ENCODE peak calls at places on chromosomes 7 and 10, in six cellular contexts. One of them, this sample, is unnamed. For H3K4me1, the result is how much of the 10 kb centered on the place peaks cover.

GRCh38 chr7:2195403-2196246 is 37.1 kb downstream of the MAD1L1 start:
- DNase-seq in H1: no peak
- DNase-seq in PC-3: no peak
- DNase-seq in astrocyte: no peak
- DNase-seq in hepatocyte: no peak
- DNase-seq in GM23338: no peak
- DNase-seq in this sample: no peak

GRCh38 chr7:127888411-127888810 is 142.8 kb downstream of the LRRC4 start:
- DNase-seq in GM23338: no peak
- DNase-seq in hepatocyte: no peak
- DNase-seq in H1: no peak
- DNase-seq in astrocyte: no peak
- DNase-seq in PC-3: no peak
- DNase-seq in this sample: peak

GRCh38 chr10:13310518-13311176 is 10.8 kb upstream of the PHYH start:
- DNase-seq in PC-3: no peak
- DNase-seq in astrocyte: no peak
- DNase-seq in hepatocyte: peak
- DNase-seq in H1: no peak
- DNase-seq in GM23338: no peak
- DNase-seq in this sample: no peak

GRCh38 chr7:112131016-112131415 is 75.2 kb downstream of the DOCK4 start:
- DNase-seq in GM23338: no peak
- DNase-seq in H1: no peak
- DNase-seq in astrocyte: no peak
- DNase-seq in hepatocyte: no peak
- DNase-seq in PC-3: no peak
- DNase-seq in this sample: peak

GRCh38 chr7:932651-932975 is 21.9 kb downstream of the ADAP1 start:
- DNase-seq in H1: no peak
- DNase-seq in PC-3: no peak
- DNase-seq in GM23338: no peak
- DNase-seq in hepatocyte: no peak
- DNase-seq in astrocyte: no peak
- DNase-seq in this sample: no peak

GRCh38 chr10:88113232-88113631 is 249.8 kb downstream of the PTEN start:
- DNase-seq in PC-3: no peak
- DNase-seq in H1: no peak
- DNase-seq in hepatocyte: no peak
- DNase-seq in GM23338: no peak
- DNase-seq in astrocyte: no peak
- DNase-seq in this sample: no peak

GRCh38 chr7:137992738-137993394 is 9.0 kb downstream of the CREB3L2 start:
- DNase-seq in H1: no peak
- DNase-seq in PC-3: no peak
- DNase-seq in GM23338: no peak
- DNase-seq in hepatocyte: peak
- DNase-seq in astrocyte: peak
- DNase-seq in this sample: peak

GRCh38 chr10:116511365-116511764 is 34.4 kb upstream of the PNLIP start:
- DNase-seq in PC-3: no peak
- DNase-seq in GM23338: peak
- DNase-seq in hepatocyte: no peak
- DNase-seq in astrocyte: no peak
- DNase-seq in H1: no peak
- DNase-seq in this sample: no peak

GRCh38 chr7:32221056-32221455 is 150.8 kb upstream of the PDE1C start:
- DNase-seq in hepatocyte: no peak
- DNase-seq in H1: no peak
- DNase-seq in PC-3: no peak
- DNase-seq in GM23338: no peak
- DNase-seq in astrocyte: no peak
- DNase-seq in this sample: no peak

GRCh38 chr10:49299816-49300139 is 808 bp downstream of the C10orf71 start:
- DNase-seq in astrocyte: no peak
- DNase-seq in hepatocyte: no peak
- DNase-seq in H1: no peak
- DNase-seq in PC-3: no peak
- DNase-seq in GM23338: no peak
- DNase-seq in this sample: no peak

GRCh38 chr10:12412671-12413368 is 63.5 kb downstream of the CAMK1D start:
- DNase-seq in H1: no peak
- DNase-seq in PC-3: no peak
- DNase-seq in astrocyte: no peak
- DNase-seq in hepatocyte: no peak
- DNase-seq in GM23338: no peak
- DNase-seq in this sample: no peak

DNA sequence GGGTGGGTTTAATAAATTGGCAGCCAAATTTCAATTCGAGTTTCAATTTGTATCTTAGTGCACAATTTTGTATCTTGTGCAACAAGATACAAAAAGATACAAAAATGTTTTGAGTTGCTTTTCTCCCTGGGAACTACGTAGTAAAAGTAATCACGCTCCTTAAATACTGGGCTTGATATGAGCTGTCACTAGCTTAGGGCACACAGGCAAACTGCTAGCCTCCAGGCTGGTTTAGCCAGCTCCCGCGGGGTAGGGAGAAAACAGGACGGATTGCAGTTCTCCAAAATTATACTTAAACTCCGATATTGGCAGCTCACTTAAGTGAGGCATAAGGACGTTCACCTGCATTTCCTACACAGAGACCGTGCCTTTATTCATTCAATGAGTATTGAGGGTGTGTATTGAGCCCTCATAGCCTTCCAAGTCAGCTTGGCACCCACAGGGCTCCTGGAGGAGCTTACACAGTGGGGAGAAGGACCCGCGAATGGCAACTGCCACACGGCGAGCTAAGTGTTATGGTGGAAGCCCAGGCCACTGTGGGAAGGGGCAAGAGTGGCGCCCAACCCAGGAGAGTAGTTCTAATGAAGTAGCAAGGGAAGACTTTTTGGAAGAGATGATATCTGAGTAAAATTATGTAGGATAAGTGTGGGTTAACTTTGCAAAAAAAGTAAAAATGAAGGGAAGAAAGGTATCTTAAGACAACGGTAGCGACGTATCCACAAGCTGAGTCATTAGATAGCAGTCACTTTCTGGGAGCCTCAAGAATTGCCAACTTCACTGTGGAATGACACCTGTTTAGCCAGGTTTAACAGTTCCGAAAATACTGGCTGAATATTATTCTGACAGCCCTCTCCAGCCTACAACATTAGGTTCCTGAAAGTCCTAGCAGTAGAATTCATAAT is 1.6 kb upstream of the EPC1 start:
- DNase-seq in H1: no peak
- DNase-seq in astrocyte: no peak
- DNase-seq in PC-3: no peak
- DNase-seq in hepatocyte: no peak
- DNase-seq in GM23338: no peak
- DNase-seq in this sample: no peak
- H3K4me1 ChIP-seq in H1: under half
- H3K4me1 ChIP-seq in astrocyte: under half
- H3K4me1 ChIP-seq in PC-3: under half
- H3K4me1 ChIP-seq in hepatocyte: under half
- H3K4me1 ChIP-seq in GM23338: under half
- H3K4me1 ChIP-seq in this sample: under half

GRCh38 chr10:79004311-79004710 is 64.5 kb upstream of the ZMIZ1 start:
- DNase-seq in PC-3: peak
- DNase-seq in astrocyte: no peak
- DNase-seq in hepatocyte: no peak
- DNase-seq in H1: no peak
- DNase-seq in GM23338: no peak
- DNase-seq in this sample: no peak

GRCh38 chr10:79007843-79008319 is 60.9 kb upstream of the ZMIZ1 start:
- DNase-seq in hepatocyte: no peak
- DNase-seq in H1: no peak
- DNase-seq in astrocyte: no peak
- DNase-seq in PC-3: no peak
- DNase-seq in GM23338: no peak
- DNase-seq in this sample: no peak

GRCh38 chr10:79005126-79005820 is 63.5 kb upstream of the ZMIZ1 start:
- DNase-seq in GM23338: no peak
- DNase-seq in hepatocyte: peak
- DNase-seq in H1: no peak
- DNase-seq in astrocyte: no peak
- DNase-seq in PC-3: no peak
- DNase-seq in this sample: no peak

GRCh38 chr10:79009144-79009543 is 59.6 kb upstream of the ZMIZ1 start:
- DNase-seq in astrocyte: no peak
- DNase-seq in PC-3: no peak
- DNase-seq in GM23338: no peak
- DNase-seq in H1: no peak
- DNase-seq in hepatocyte: no peak
- DNase-seq in this sample: no peak

GRCh38 chr10:79007037-79007842 is 61.5 kb upstream of the ZMIZ1 start:
- DNase-seq in PC-3: no peak
- DNase-seq in H1: no peak
- DNase-seq in hepatocyte: no peak
- DNase-seq in GM23338: no peak
- DNase-seq in astrocyte: no peak
- DNase-seq in this sample: no peak
- TF ChIP-seq EZH2 in PC-3: no peak
- TF ChIP-seq EZH2 in H1: no peak
- TF ChIP-seq EZH2 in hepatocyte: no peak
- TF ChIP-seq EZH2 in GM23338: no peak
- TF ChIP-seq EZH2 in astrocyte: no peak
- TF ChIP-seq EZH2 in this sample: no peak

GRCh38 chr7:122846591-122846990 is 39.7 kb downstream of the CADPS2 start:
- DNase-seq in astrocyte: no peak
- DNase-seq in GM23338: no peak
- DNase-seq in H1: no peak
- DNase-seq in hepatocyte: no peak
- DNase-seq in PC-3: no peak
- DNase-seq in this sample: no peak

GRCh38 chr7:122845286-122845685 is 41.0 kb downstream of the CADPS2 start:
- DNase-seq in astrocyte: no peak
- DNase-seq in H1: no peak
- DNase-seq in GM23338: no peak
- DNase-seq in PC-3: no peak
- DNase-seq in hepatocyte: no peak
- DNase-seq in this sample: no peak

GRCh38 chr7:122849297-122849696 is 37.0 kb downstream of the CADPS2 start:
- DNase-seq in hepatocyte: no peak
- DNase-seq in astrocyte: no peak
- DNase-seq in PC-3: no peak
- DNase-seq in GM23338: no peak
- DNase-seq in H1: no peak
- DNase-seq in this sample: no peak

GRCh38 chr7:122847871-122848473 is 38.3 kb downstream of the CADPS2 start:
- DNase-seq in PC-3: no peak
- DNase-seq in H1: no peak
- DNase-seq in astrocyte: no peak
- DNase-seq in GM23338: peak
- DNase-seq in hepatocyte: no peak
- DNase-seq in this sample: peak

GRCh38 chr7:122844191-122844988 is 41.9 kb downstream of the CADPS2 start:
- DNase-seq in H1: no peak
- DNase-seq in GM23338: no peak
- DNase-seq in hepatocyte: no peak
- DNase-seq in PC-3: peak
- DNase-seq in astrocyte: no peak
- DNase-seq in this sample: peak
- H3K4me1 ChIP-seq in H1: under half
- H3K4me1 ChIP-seq in GM23338: under half
- H3K4me1 ChIP-seq in hepatocyte: under half
- H3K4me1 ChIP-seq in PC-3: under half
- H3K4me1 ChIP-seq in astrocyte: under half
- H3K4me1 ChIP-seq in this sample: under half

DNA sequence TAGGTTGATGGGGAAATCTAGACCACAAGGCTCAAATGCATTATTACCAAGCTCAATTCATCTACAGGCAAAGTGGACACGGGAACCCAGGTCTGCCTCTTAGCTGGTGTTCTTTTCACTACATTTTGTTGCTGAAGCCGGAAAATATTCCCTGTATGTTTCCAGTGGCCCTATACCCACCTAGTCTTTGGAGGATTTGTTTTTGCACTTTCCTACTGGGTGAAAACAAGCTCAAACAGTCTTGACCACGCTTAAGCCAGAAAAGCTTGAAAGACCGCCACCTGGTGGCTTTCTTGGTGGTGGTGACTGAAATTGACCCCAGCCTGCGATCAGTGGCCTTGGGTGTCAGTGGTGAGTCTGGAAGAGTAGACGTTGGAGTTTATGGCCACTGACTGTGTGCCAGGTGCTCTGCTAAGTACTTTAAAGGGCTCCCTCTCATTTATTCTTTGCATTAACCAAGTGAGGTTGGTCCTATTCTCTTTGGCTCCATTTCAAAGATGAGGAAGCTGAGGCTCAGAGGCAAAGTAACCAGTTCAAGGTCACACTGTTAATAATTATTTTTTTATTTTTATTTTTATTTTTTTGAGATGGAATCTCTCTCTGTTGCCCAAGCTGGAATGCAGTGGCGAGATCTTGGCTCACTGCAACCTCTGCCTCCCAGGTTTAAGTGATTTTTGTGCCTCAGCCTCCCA is 11.1 kb upstream of the CRTAC1 start:
- DNase-seq in hepatocyte: peak
- DNase-seq in PC-3: peak
- DNase-seq in astrocyte: peak
- DNase-seq in H1: peak
- DNase-seq in GM23338: peak
- DNase-seq in this sample: peak
- TF ChIP-seq EZH2 in hepatocyte: no peak
- TF ChIP-seq EZH2 in PC-3: no peak
- TF ChIP-seq EZH2 in astrocyte: no peak
- TF ChIP-seq EZH2 in H1: no peak
- TF ChIP-seq EZH2 in GM23338: no peak
- TF ChIP-seq EZH2 in this sample: peak

GRCh38 chr7:151552352-151553028 is 32.8 kb upstream of the RHEB start:
- DNase-seq in H1: no peak
- DNase-seq in astrocyte: no peak
- DNase-seq in hepatocyte: peak
- DNase-seq in GM23338: no peak
- DNase-seq in PC-3: peak
- DNase-seq in this sample: no peak
- H3K4me1 ChIP-seq in H1: under half
- H3K4me1 ChIP-seq in astrocyte: under half
- H3K4me1 ChIP-seq in hepatocyte: under half
- H3K4me1 ChIP-seq in GM23338: under half
- H3K4me1 ChIP-seq in PC-3: under half
- H3K4me1 ChIP-seq in this sample: under half

This sample was measured in endothelial cell of umbilical vein.